ENCODE peak calls at places on chromosomes 6 and 20, in five cellular contexts. One of them, this sample, is unnamed.

GRCh38 chr6:170253910-170254269 is 37.0 kb downstream of the DLL1 start:
- DNase-seq in PC-3: no peak
- DNase-seq in body of pancreas: no peak
- DNase-seq in foreskin fibroblast: no peak
- DNase-seq in GM12865: no peak
- DNase-seq in this sample: no peak

GRCh38 chr6:91710356-91710755 is 1123.5 kb upstream of the MAP3K7 start:
- DNase-seq in PC-3: no peak
- DNase-seq in body of pancreas: no peak
- DNase-seq in foreskin fibroblast: no peak
- DNase-seq in GM12865: no peak
- DNase-seq in this sample: no peak

GRCh38 chr20:57710841-57711240 is 1.0 kb upstream of the PMEPA1 start:
- DNase-seq in PC-3: peak
- DNase-seq in body of pancreas: no peak
- DNase-seq in foreskin fibroblast: no peak
- DNase-seq in GM12865: no peak
- DNase-seq in this sample: no peak

GRCh38 chr20:47269309-47270165 is 87.0 kb downstream of the ZMYND8 start:
- DNase-seq in PC-3: no peak
- DNase-seq in body of pancreas: no peak
- DNase-seq in foreskin fibroblast: no peak
- DNase-seq in GM12865: no peak
- DNase-seq in this sample: no peak

GRCh38 chr6:139161817-139162284 is 27.0 kb downstream of the HECA start:
- DNase-seq in PC-3: no peak
- DNase-seq in body of pancreas: no peak
- DNase-seq in foreskin fibroblast: peak
- DNase-seq in GM12865: peak
- DNase-seq in this sample: peak

GRCh38 chr6:79872303-79872702 is 75.0 kb downstream of the ELOVL4 start:
- DNase-seq in PC-3: no peak
- DNase-seq in body of pancreas: no peak
- DNase-seq in foreskin fibroblast: no peak
- DNase-seq in GM12865: no peak
- DNase-seq in this sample: no peak

GRCh38 chr6:90295854-90296345 is 743 bp downstream of the BACH2 start:
- DNase-seq in PC-3: peak
- DNase-seq in body of pancreas: peak
- DNase-seq in foreskin fibroblast: peak
- DNase-seq in GM12865: peak
- DNase-seq in this sample: peak

GRCh38 chr6:119829006-119829405 is 479.4 kb upstream of the MAN1A1 start:
- DNase-seq in PC-3: no peak
- DNase-seq in body of pancreas: no peak
- DNase-seq in foreskin fibroblast: no peak
- DNase-seq in GM12865: no peak
- DNase-seq in this sample: no peak

GRCh38 chr6:13015379-13015681 is 298.8 kb downstream of the PHACTR1 start:
- DNase-seq in PC-3: no peak
- DNase-seq in body of pancreas: no peak
- DNase-seq in foreskin fibroblast: no peak
- DNase-seq in GM12865: no peak
- DNase-seq in this sample: no peak

GRCh38 chr20:17895641-17896246 is 72.8 kb downstream of the SNX5 start:
- DNase-seq in PC-3: no peak
- DNase-seq in body of pancreas: no peak
- DNase-seq in foreskin fibroblast: peak
- DNase-seq in GM12865: peak
- DNase-seq in this sample: peak

GRCh38 chr6:169472786-169473416 is 219.3 kb upstream of the THBS2 start:
- DNase-seq in PC-3: no peak
- DNase-seq in body of pancreas: no peak
- DNase-seq in foreskin fibroblast: peak
- DNase-seq in GM12865: no peak
- DNase-seq in this sample: no peak

GRCh38 chr6:143742955-143743255 is 65.1 kb downstream of the PHACTR2 start:
- DNase-seq in PC-3: no peak
- DNase-seq in body of pancreas: no peak
- DNase-seq in foreskin fibroblast: no peak
- DNase-seq in GM12865: no peak
- DNase-seq in this sample: no peak

GRCh38 chr6:170188571-170189001 is 102.3 kb downstream of the DLL1 start:
- DNase-seq in PC-3: no peak
- DNase-seq in body of pancreas: no peak
- DNase-seq in foreskin fibroblast: no peak
- DNase-seq in GM12865: no peak
- DNase-seq in this sample: no peak

GRCh38 chr20:33789109-33789857 is 21.9 kb upstream of the CHMP4B start:
- DNase-seq in PC-3: peak
- DNase-seq in body of pancreas: peak
- DNase-seq in foreskin fibroblast: peak
- DNase-seq in GM12865: peak
- DNase-seq in this sample: no peak

GRCh38 chr20:50043573-50044352 is 61.0 kb downstream of the SNAI1 start:
- DNase-seq in PC-3: no peak
- DNase-seq in body of pancreas: no peak
- DNase-seq in foreskin fibroblast: no peak
- DNase-seq in GM12865: no peak
- DNase-seq in this sample: no peak

GRCh38 chr20:50449789-50450492 is 60.2 kb upstream of the PTPN1 start:
- DNase-seq in PC-3: no peak
- DNase-seq in body of pancreas: no peak
- DNase-seq in foreskin fibroblast: no peak
- DNase-seq in GM12865: peak
- DNase-seq in this sample: peak

GRCh38 chr6:26502169-26502568 is 2.1 kb downstream of the BTN1A1 start:
- DNase-seq in PC-3: peak
- DNase-seq in body of pancreas: no peak
- DNase-seq in foreskin fibroblast: no peak
- DNase-seq in GM12865: peak
- DNase-seq in this sample: no peak

GRCh38 chr6:6884193-6884627 is 223.6 kb upstream of the RREB1 start:
- DNase-seq in PC-3: no peak
- DNase-seq in body of pancreas: no peak
- DNase-seq in foreskin fibroblast: peak
- DNase-seq in GM12865: no peak
- DNase-seq in this sample: no peak

GRCh38 chr6:139839506-139840156 is 465.2 kb upstream of the CITED2 start:
- DNase-seq in PC-3: no peak
- DNase-seq in body of pancreas: no peak
- DNase-seq in foreskin fibroblast: peak
- DNase-seq in GM12865: peak
- DNase-seq in this sample: no peak

GRCh38 chr6:21099338-21100314 is 493.9 kb upstream of the SOX4 start:
- DNase-seq in PC-3: no peak
- DNase-seq in body of pancreas: no peak
- DNase-seq in foreskin fibroblast: no peak
- DNase-seq in GM12865: peak
- DNase-seq in this sample: no peak

GRCh38 chr6:144347447-144347758 is 62.3 kb downstream of the UTRN start:
- DNase-seq in PC-3: no peak
- DNase-seq in body of pancreas: no peak
- DNase-seq in foreskin fibroblast: no peak
- DNase-seq in GM12865: no peak
- DNase-seq in this sample: no peak

GRCh38 chr6:101011165-101011564 is 130.0 kb upstream of the ASCC3 start:
- DNase-seq in PC-3: peak
- DNase-seq in body of pancreas: no peak
- DNase-seq in foreskin fibroblast: peak
- DNase-seq in GM12865: peak
- DNase-seq in this sample: no peak

GRCh38 chr6:38753707-38754106 is 38.6 kb downstream of the DNAH8 start:
- DNase-seq in PC-3: no peak
- DNase-seq in body of pancreas: no peak
- DNase-seq in foreskin fibroblast: no peak
- DNase-seq in GM12865: no peak
- DNase-seq in this sample: no peak
- TF ChIP-seq CTCF in PC-3: no peak
- TF ChIP-seq CTCF in body of pancreas: no peak
- TF ChIP-seq CTCF in foreskin fibroblast: no peak
- TF ChIP-seq CTCF in GM12865: no peak
- TF ChIP-seq CTCF in this sample: no peak

DNA sequence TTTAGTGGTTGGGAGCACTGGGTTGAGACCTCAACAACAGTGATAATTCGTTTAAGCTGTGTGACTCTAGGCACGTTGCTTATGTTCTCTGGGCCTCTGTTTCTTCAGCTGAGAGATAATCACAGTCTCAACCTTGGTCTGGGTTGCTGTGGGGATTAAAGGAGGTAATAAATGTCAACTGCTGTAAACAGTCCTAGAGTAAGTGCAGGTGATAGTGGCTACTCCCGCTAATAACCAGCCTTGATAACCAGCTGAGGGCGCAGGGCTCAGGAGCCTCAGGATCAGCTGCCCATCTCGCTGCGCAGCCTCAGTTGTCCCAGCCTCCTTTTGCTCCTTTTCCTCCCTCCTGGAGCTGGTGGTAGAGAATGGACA is 58.0 kb downstream of the JARID2 start:
- DNase-seq in PC-3: no peak
- DNase-seq in body of pancreas: no peak
- DNase-seq in foreskin fibroblast: no peak
- DNase-seq in GM12865: no peak
- DNase-seq in this sample: no peak
- TF ChIP-seq CTCF in PC-3: no peak
- TF ChIP-seq CTCF in body of pancreas: no peak
- TF ChIP-seq CTCF in foreskin fibroblast: no peak
- TF ChIP-seq CTCF in GM12865: no peak
- TF ChIP-seq CTCF in this sample: no peak

GRCh38 chr6:163339466-163339865 is 75.1 kb upstream of the QKI start:
- DNase-seq in PC-3: no peak
- DNase-seq in body of pancreas: no peak
- DNase-seq in foreskin fibroblast: no peak
- DNase-seq in GM12865: no peak
- DNase-seq in this sample: no peak
- TF ChIP-seq CTCF in PC-3: no peak
- TF ChIP-seq CTCF in body of pancreas: no peak
- TF ChIP-seq CTCF in foreskin fibroblast: no peak
- TF ChIP-seq CTCF in GM12865: no peak
- TF ChIP-seq CTCF in this sample: no peak

DNA sequence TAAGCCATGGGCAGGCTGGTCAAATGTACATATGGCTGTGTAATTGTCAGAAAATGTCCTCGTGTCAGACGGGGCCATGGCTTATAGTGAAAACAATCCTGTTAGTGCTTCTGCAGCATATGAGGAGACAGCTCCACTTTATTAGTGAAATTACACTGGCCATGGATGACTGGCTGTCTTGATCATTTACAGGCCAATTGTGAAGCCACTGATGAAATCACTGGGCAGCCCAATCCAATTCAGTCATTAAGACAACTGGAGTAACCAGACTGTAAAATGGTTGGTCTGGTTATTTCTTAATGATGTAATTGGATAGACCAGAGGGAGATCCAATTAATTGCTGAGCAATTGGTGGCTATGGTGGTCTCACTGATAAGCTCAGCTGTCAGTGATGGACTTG is 749.5 kb downstream of the KIF16B start:
- DNase-seq in PC-3: no peak
- DNase-seq in body of pancreas: no peak
- DNase-seq in foreskin fibroblast: no peak
- DNase-seq in GM12865: no peak
- DNase-seq in this sample: no peak
- TF ChIP-seq CTCF in PC-3: no peak
- TF ChIP-seq CTCF in body of pancreas: no peak
- TF ChIP-seq CTCF in foreskin fibroblast: no peak
- TF ChIP-seq CTCF in GM12865: no peak
- TF ChIP-seq CTCF in this sample: no peak

GRCh38 chr20:21353236-21353635 is 44.1 kb downstream of the NKX2-4 start:
- DNase-seq in PC-3: peak
- DNase-seq in body of pancreas: no peak
- DNase-seq in foreskin fibroblast: peak
- DNase-seq in GM12865: no peak
- DNase-seq in this sample: no peak
- TF ChIP-seq CTCF in PC-3: no peak
- TF ChIP-seq CTCF in body of pancreas: no peak
- TF ChIP-seq CTCF in foreskin fibroblast: no peak
- TF ChIP-seq CTCF in GM12865: no peak
- TF ChIP-seq CTCF in this sample: no peak

GRCh38 chr6:156474507-156475120 is 302.6 kb upstream of the ARID1B start:
- DNase-seq in PC-3: no peak
- DNase-seq in body of pancreas: no peak
- DNase-seq in foreskin fibroblast: no peak
- DNase-seq in GM12865: peak
- DNase-seq in this sample: peak
- TF ChIP-seq CTCF in PC-3: no peak
- TF ChIP-seq CTCF in body of pancreas: no peak
- TF ChIP-seq CTCF in foreskin fibroblast: no peak
- TF ChIP-seq CTCF in GM12865: no peak
- TF ChIP-seq CTCF in this sample: no peak

GRCh38 chr6:136525586-136526195 is 24.5 kb downstream of the MAP7 start:
- DNase-seq in PC-3: no peak
- DNase-seq in body of pancreas: no peak
- DNase-seq in foreskin fibroblast: peak
- DNase-seq in GM12865: no peak
- DNase-seq in this sample: no peak

GRCh38 chr6:136526937-136527336 is 23.3 kb downstream of the MAP7 start:
- DNase-seq in PC-3: no peak
- DNase-seq in body of pancreas: no peak
- DNase-seq in foreskin fibroblast: no peak
- DNase-seq in GM12865: no peak
- DNase-seq in this sample: no peak

GRCh38 chr6:136524936-136525413 is 25.2 kb downstream of the MAP7 start:
- DNase-seq in PC-3: no peak
- DNase-seq in body of pancreas: no peak
- DNase-seq in foreskin fibroblast: no peak
- DNase-seq in GM12865: no peak
- DNase-seq in this sample: no peak

GRCh38 chr6:136527831-136528230 is 22.4 kb downstream of the MAP7 start:
- DNase-seq in PC-3: peak
- DNase-seq in body of pancreas: no peak
- DNase-seq in foreskin fibroblast: peak
- DNase-seq in GM12865: no peak
- DNase-seq in this sample: no peak

GRCh38 chr6:136526196-136526930 is 23.9 kb downstream of the MAP7 start:
- DNase-seq in PC-3: no peak
- DNase-seq in body of pancreas: peak
- DNase-seq in foreskin fibroblast: peak
- DNase-seq in GM12865: no peak
- DNase-seq in this sample: no peak
- TF ChIP-seq CTCF in PC-3: no peak
- TF ChIP-seq CTCF in body of pancreas: no peak
- TF ChIP-seq CTCF in foreskin fibroblast: peak
- TF ChIP-seq CTCF in GM12865: no peak
- TF ChIP-seq CTCF in this sample: no peak